ENCODE peak calls at places on chromosomes 12 and 14, in six cellular contexts. Y is T-helper 2 cell, U is AG20443, P is cortex of kidney, M is AG04450, G is mucosa of gallbladder. X is an unnamed sample.
A peak's percentile ranks its signal among the peaks of the same experiment; 100 is the strongest.

GRCh38 chr12:124633269-124633953 is 66.0 kb upstream of the NCOR2 start:
- DNase-seq in Y (no peak), U (no peak), P (no peak), M (no peak), G (no peak), X (no peak)

GRCh38 chr14:94112513-94113060 is 2.1 kb downstream of the IFI27 start:
- DNase-seq in Y (no peak), U (peak; percentile 45), P (no peak), M (no peak), G (no peak), X (no peak)

GRCh38 chr12:47773858-47774580 is 981 bp downstream of the SLC48A1 start:
- DNase-seq in Y (no peak), U (no peak), P (no peak), M (no peak), G (no peak), X (no peak)

GRCh38 chr12:30457621-30458289 is 237.9 kb downstream of the IPO8 start:
- DNase-seq in Y (no peak), U (peak; percentile 67), P (no peak), M (peak; percentile 26), G (no peak), X (no peak)

GRCh38 chr14:105919458-105920150 is 393.2 kb downstream of the TMEM121 start:
- DNase-seq in Y (no peak), U (no peak), P (no peak), M (no peak), G (no peak), X (no peak)

GRCh38 chr12:63220921-63221320 is 69.9 kb upstream of the AVPR1A start:
- DNase-seq in Y (no peak), U (no peak), P (no peak), M (no peak), G (no peak), X (no peak)

GRCh38 chr12:49866859-49867579 is 24.1 kb upstream of the BCDIN3D start:
- DNase-seq in Y (peak; percentile 44), U (peak; percentile 92), P (no peak), M (peak; percentile 15), G (peak; percentile 77), X (peak; percentile 54)

GRCh38 chr14:104121142-104121541 is 17.2 kb upstream of the KIF26A start:
- DNase-seq in Y (no peak), U (no peak), P (no peak), M (no peak), G (no peak), X (no peak)

X was measured in T follicular helper cell.